ENCODE peak calls at places on chromosome 6, in nine cellular contexts. One of them, this sample, is unnamed.

GRCh38 chr6:165850434-165851019 is 187.5 kb upstream of the PDE10A start:
- DNase-seq in fibroblast of the aortic adventitia: peak
- DNase-seq in cardiac muscle cell: peak
- DNase-seq in GM23338: peak
- DNase-seq in A549: peak
- DNase-seq in fibroblast of pulmonary artery: peak
- DNase-seq in GM12865: peak
- DNase-seq in OCI-LY7: peak
- DNase-seq in PC-3: peak
- DNase-seq in this sample: peak

GRCh38 chr6:31559958-31560696 is 12.0 kb upstream of the LTA start:
- DNase-seq in fibroblast of the aortic adventitia: peak
- DNase-seq in cardiac muscle cell: no peak
- DNase-seq in GM23338: peak
- DNase-seq in A549: no peak
- DNase-seq in fibroblast of pulmonary artery: peak
- DNase-seq in GM12865: peak
- DNase-seq in OCI-LY7: peak
- DNase-seq in PC-3: peak
- DNase-seq in this sample: peak

GRCh38 chr6:167588181-167588919 is 238.4 kb upstream of the AFDN start:
- DNase-seq in fibroblast of the aortic adventitia: no peak
- DNase-seq in cardiac muscle cell: no peak
- DNase-seq in GM23338: no peak
- DNase-seq in A549: no peak
- DNase-seq in fibroblast of pulmonary artery: peak
- DNase-seq in GM12865: no peak
- DNase-seq in OCI-LY7: no peak
- DNase-seq in PC-3: no peak
- DNase-seq in this sample: peak

GRCh38 chr6:166743415-166743814 is 116.4 kb upstream of the RPS6KA2 start:
- DNase-seq in fibroblast of the aortic adventitia: no peak
- DNase-seq in cardiac muscle cell: peak
- DNase-seq in GM23338: no peak
- DNase-seq in A549: no peak
- DNase-seq in fibroblast of pulmonary artery: no peak
- DNase-seq in GM12865: no peak
- DNase-seq in OCI-LY7: no peak
- DNase-seq in PC-3: no peak
- DNase-seq in this sample: no peak

GRCh38 chr6:125748534-125749111 is 809 bp upstream of the HEY2 start:
- DNase-seq in fibroblast of the aortic adventitia: peak
- DNase-seq in cardiac muscle cell: peak
- DNase-seq in GM23338: no peak
- DNase-seq in A549: no peak
- DNase-seq in fibroblast of pulmonary artery: no peak
- DNase-seq in GM12865: no peak
- DNase-seq in OCI-LY7: no peak
- DNase-seq in PC-3: peak
- DNase-seq in this sample: peak

GRCh38 chr6:100426241-100426640 is 38.5 kb downstream of the SIM1 start:
- DNase-seq in fibroblast of the aortic adventitia: no peak
- DNase-seq in cardiac muscle cell: no peak
- DNase-seq in GM23338: no peak
- DNase-seq in A549: no peak
- DNase-seq in fibroblast of pulmonary artery: no peak
- DNase-seq in GM12865: no peak
- DNase-seq in OCI-LY7: no peak
- DNase-seq in PC-3: no peak
- DNase-seq in this sample: no peak

GRCh38 chr6:35601331-35602132 is 87.2 kb downstream of the FKBP5 start:
- DNase-seq in fibroblast of the aortic adventitia: peak
- DNase-seq in cardiac muscle cell: peak
- DNase-seq in GM23338: peak
- DNase-seq in A549: peak
- DNase-seq in fibroblast of pulmonary artery: peak
- DNase-seq in GM12865: no peak
- DNase-seq in OCI-LY7: no peak
- DNase-seq in PC-3: peak
- DNase-seq in this sample: peak

GRCh38 chr6:33684983-33685382 is 26.5 kb downstream of the UQCC2 start:
- DNase-seq in fibroblast of the aortic adventitia: no peak
- DNase-seq in cardiac muscle cell: no peak
- DNase-seq in GM23338: no peak
- DNase-seq in A549: no peak
- DNase-seq in fibroblast of pulmonary artery: no peak
- DNase-seq in GM12865: no peak
- DNase-seq in OCI-LY7: no peak
- DNase-seq in PC-3: no peak
- DNase-seq in this sample: no peak

GRCh38 chr6:33118525-33119123 is 42.8 kb downstream of the HLA-DPB1 start:
- DNase-seq in fibroblast of the aortic adventitia: peak
- DNase-seq in cardiac muscle cell: peak
- DNase-seq in GM23338: peak
- DNase-seq in A549: no peak
- DNase-seq in fibroblast of pulmonary artery: peak
- DNase-seq in GM12865: peak
- DNase-seq in OCI-LY7: peak
- DNase-seq in PC-3: peak
- DNase-seq in this sample: peak

GRCh38 chr6:147131728-147132127 is 72.5 kb upstream of the STXBP5 start:
- DNase-seq in fibroblast of the aortic adventitia: peak
- DNase-seq in cardiac muscle cell: no peak
- DNase-seq in GM23338: peak
- DNase-seq in A549: no peak
- DNase-seq in fibroblast of pulmonary artery: peak
- DNase-seq in GM12865: no peak
- DNase-seq in OCI-LY7: no peak
- DNase-seq in PC-3: no peak
- DNase-seq in this sample: peak

GRCh38 chr6:12751694-12752304 is 35.2 kb downstream of the PHACTR1 start:
- DNase-seq in fibroblast of the aortic adventitia: peak
- DNase-seq in cardiac muscle cell: peak
- DNase-seq in GM23338: peak
- DNase-seq in A549: peak
- DNase-seq in fibroblast of pulmonary artery: peak
- DNase-seq in GM12865: peak
- DNase-seq in OCI-LY7: peak
- DNase-seq in PC-3: peak
- DNase-seq in this sample: peak

GRCh38 chr6:79277109-79277508 is 42.6 kb upstream of the HMGN3 start:
- DNase-seq in fibroblast of the aortic adventitia: peak
- DNase-seq in cardiac muscle cell: no peak
- DNase-seq in GM23338: no peak
- DNase-seq in A549: no peak
- DNase-seq in fibroblast of pulmonary artery: peak
- DNase-seq in GM12865: no peak
- DNase-seq in OCI-LY7: no peak
- DNase-seq in PC-3: peak
- DNase-seq in this sample: peak

GRCh38 chr6:161218222-161218621 is 55.6 kb downstream of the AGPAT4 start:
- DNase-seq in fibroblast of the aortic adventitia: no peak
- DNase-seq in cardiac muscle cell: no peak
- DNase-seq in GM23338: no peak
- DNase-seq in A549: no peak
- DNase-seq in fibroblast of pulmonary artery: no peak
- DNase-seq in GM12865: no peak
- DNase-seq in OCI-LY7: peak
- DNase-seq in PC-3: no peak
- DNase-seq in this sample: no peak
- TF ChIP-seq CTCF in fibroblast of the aortic adventitia: no peak
- TF ChIP-seq CTCF in cardiac muscle cell: no peak
- TF ChIP-seq CTCF in GM23338: peak
- TF ChIP-seq CTCF in A549: no peak
- TF ChIP-seq CTCF in fibroblast of pulmonary artery: no peak
- TF ChIP-seq CTCF in GM12865: no peak
- TF ChIP-seq CTCF in OCI-LY7: peak
- TF ChIP-seq CTCF in PC-3: peak
- TF ChIP-seq CTCF in this sample: peak

GRCh38 chr6:137217801-137218472 is 1.2 kb downstream of the IFNGR1 start:
- DNase-seq in fibroblast of the aortic adventitia: peak
- DNase-seq in cardiac muscle cell: no peak
- DNase-seq in GM23338: no peak
- DNase-seq in A549: no peak
- DNase-seq in fibroblast of pulmonary artery: peak
- DNase-seq in GM12865: peak
- DNase-seq in OCI-LY7: peak
- DNase-seq in PC-3: peak
- DNase-seq in this sample: peak

GRCh38 chr6:137214931-137215330 is 4.3 kb downstream of the IFNGR1 start:
- DNase-seq in fibroblast of the aortic adventitia: no peak
- DNase-seq in cardiac muscle cell: no peak
- DNase-seq in GM23338: no peak
- DNase-seq in A549: no peak
- DNase-seq in fibroblast of pulmonary artery: no peak
- DNase-seq in GM12865: no peak
- DNase-seq in OCI-LY7: no peak
- DNase-seq in PC-3: no peak
- DNase-seq in this sample: no peak

GRCh38 chr6:137216875-137217553 is 2.2 kb downstream of the IFNGR1 start:
- DNase-seq in fibroblast of the aortic adventitia: no peak
- DNase-seq in cardiac muscle cell: no peak
- DNase-seq in GM23338: no peak
- DNase-seq in A549: no peak
- DNase-seq in fibroblast of pulmonary artery: no peak
- DNase-seq in GM12865: no peak
- DNase-seq in OCI-LY7: no peak
- DNase-seq in PC-3: peak
- DNase-seq in this sample: no peak

GRCh38 chr6:137213813-137214212 is 5.4 kb downstream of the IFNGR1 start:
- DNase-seq in fibroblast of the aortic adventitia: no peak
- DNase-seq in cardiac muscle cell: no peak
- DNase-seq in GM23338: no peak
- DNase-seq in A549: no peak
- DNase-seq in fibroblast of pulmonary artery: no peak
- DNase-seq in GM12865: no peak
- DNase-seq in OCI-LY7: no peak
- DNase-seq in PC-3: no peak
- DNase-seq in this sample: no peak

DNA sequence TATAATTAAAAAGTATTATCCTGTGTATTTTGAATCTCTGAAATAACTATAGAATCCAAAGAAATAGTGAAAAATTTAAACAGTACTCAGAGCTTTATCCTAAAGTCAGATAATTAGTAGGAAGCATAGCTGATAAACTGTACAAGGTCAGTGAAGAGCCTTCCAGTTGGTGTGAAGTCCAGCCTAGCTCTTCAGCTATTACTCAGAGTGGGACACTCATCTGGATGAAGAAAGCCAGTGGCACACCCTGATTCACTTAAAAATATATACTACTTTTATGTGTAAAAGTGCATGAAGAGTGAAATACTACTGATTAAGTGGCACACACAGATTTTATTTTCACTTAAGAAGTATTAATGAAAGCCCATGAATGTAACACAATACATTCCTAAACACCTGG is 3.1 kb downstream of the IFNGR1 start:
- DNase-seq in fibroblast of the aortic adventitia: no peak
- DNase-seq in cardiac muscle cell: no peak
- DNase-seq in GM23338: no peak
- DNase-seq in A549: no peak
- DNase-seq in fibroblast of pulmonary artery: no peak
- DNase-seq in GM12865: no peak
- DNase-seq in OCI-LY7: no peak
- DNase-seq in PC-3: no peak
- DNase-seq in this sample: no peak
- H3K4me3 ChIP-seq in fibroblast of the aortic adventitia: no peak
- H3K4me3 ChIP-seq in cardiac muscle cell: no peak
- H3K4me3 ChIP-seq in GM23338: no peak
- H3K4me3 ChIP-seq in A549: no peak
- H3K4me3 ChIP-seq in fibroblast of pulmonary artery: peak
- H3K4me3 ChIP-seq in GM12865: peak
- H3K4me3 ChIP-seq in OCI-LY7: no peak
- H3K4me3 ChIP-seq in PC-3: peak
- H3K4me3 ChIP-seq in this sample: no peak

DNA sequence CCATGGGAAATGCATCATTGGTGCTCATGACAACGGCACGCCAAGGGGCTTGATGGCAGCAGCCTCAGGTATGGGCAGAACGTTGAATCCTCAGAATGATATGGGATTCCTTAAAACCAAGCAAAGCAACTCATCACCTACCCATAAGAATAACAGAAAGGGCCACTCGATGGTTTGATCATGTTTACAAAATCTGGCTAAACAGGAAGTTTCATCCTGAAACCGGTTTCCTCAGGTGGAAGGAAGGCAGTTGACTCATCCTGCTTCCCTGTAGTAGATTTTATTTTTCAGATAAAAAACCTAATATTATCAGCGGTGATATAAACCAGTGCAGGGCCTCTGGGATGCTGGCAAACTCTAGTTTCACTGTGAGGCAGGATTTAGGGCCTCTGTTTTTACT is 136.9 kb upstream of the AGPAT4 start:
- DNase-seq in fibroblast of the aortic adventitia: no peak
- DNase-seq in cardiac muscle cell: no peak
- DNase-seq in GM23338: no peak
- DNase-seq in A549: no peak
- DNase-seq in fibroblast of pulmonary artery: no peak
- DNase-seq in GM12865: no peak
- DNase-seq in OCI-LY7: no peak
- DNase-seq in PC-3: peak
- DNase-seq in this sample: no peak
- TF ChIP-seq CTCF in fibroblast of the aortic adventitia: no peak
- TF ChIP-seq CTCF in cardiac muscle cell: no peak
- TF ChIP-seq CTCF in GM23338: no peak
- TF ChIP-seq CTCF in A549: no peak
- TF ChIP-seq CTCF in fibroblast of pulmonary artery: no peak
- TF ChIP-seq CTCF in GM12865: no peak
- TF ChIP-seq CTCF in OCI-LY7: no peak
- TF ChIP-seq CTCF in PC-3: no peak
- TF ChIP-seq CTCF in this sample: no peak

GRCh38 chr6:118810420-118811027 is 83.4 kb upstream of the ASF1A start:
- DNase-seq in fibroblast of the aortic adventitia: no peak
- DNase-seq in cardiac muscle cell: no peak
- DNase-seq in GM23338: peak
- DNase-seq in A549: no peak
- DNase-seq in fibroblast of pulmonary artery: no peak
- DNase-seq in GM12865: peak
- DNase-seq in OCI-LY7: peak
- DNase-seq in PC-3: no peak
- DNase-seq in this sample: no peak

GRCh38 chr6:118804091-118804490 is 89.9 kb upstream of the ASF1A start:
- DNase-seq in fibroblast of the aortic adventitia: no peak
- DNase-seq in cardiac muscle cell: no peak
- DNase-seq in GM23338: no peak
- DNase-seq in A549: no peak
- DNase-seq in fibroblast of pulmonary artery: no peak
- DNase-seq in GM12865: no peak
- DNase-seq in OCI-LY7: no peak
- DNase-seq in PC-3: no peak
- DNase-seq in this sample: no peak

GRCh38 chr6:118812972-118813371 is 81.0 kb upstream of the ASF1A start:
- DNase-seq in fibroblast of the aortic adventitia: peak
- DNase-seq in cardiac muscle cell: no peak
- DNase-seq in GM23338: no peak
- DNase-seq in A549: no peak
- DNase-seq in fibroblast of pulmonary artery: no peak
- DNase-seq in GM12865: no peak
- DNase-seq in OCI-LY7: no peak
- DNase-seq in PC-3: peak
- DNase-seq in this sample: peak

GRCh38 chr6:118813795-118814194 is 80.2 kb upstream of the ASF1A start:
- DNase-seq in fibroblast of the aortic adventitia: peak
- DNase-seq in cardiac muscle cell: no peak
- DNase-seq in GM23338: no peak
- DNase-seq in A549: no peak
- DNase-seq in fibroblast of pulmonary artery: peak
- DNase-seq in GM12865: no peak
- DNase-seq in OCI-LY7: no peak
- DNase-seq in PC-3: no peak
- DNase-seq in this sample: peak

GRCh38 chr6:118808794-118809668 is 84.9 kb upstream of the ASF1A start:
- DNase-seq in fibroblast of the aortic adventitia: no peak
- DNase-seq in cardiac muscle cell: no peak
- DNase-seq in GM23338: no peak
- DNase-seq in A549: no peak
- DNase-seq in fibroblast of pulmonary artery: peak
- DNase-seq in GM12865: peak
- DNase-seq in OCI-LY7: peak
- DNase-seq in PC-3: no peak
- DNase-seq in this sample: no peak
- H3K4me3 ChIP-seq in fibroblast of the aortic adventitia: no peak
- H3K4me3 ChIP-seq in cardiac muscle cell: no peak
- H3K4me3 ChIP-seq in GM23338: no peak
- H3K4me3 ChIP-seq in A549: no peak
- H3K4me3 ChIP-seq in fibroblast of pulmonary artery: no peak
- H3K4me3 ChIP-seq in GM12865: no peak
- H3K4me3 ChIP-seq in OCI-LY7: no peak
- H3K4me3 ChIP-seq in PC-3: no peak
- H3K4me3 ChIP-seq in this sample: no peak